ENCODE peak calls at places on chromosomes 2 and 18, in five cellular contexts. L, H, R, B and P are unnamed samples.

GRCh38 chr2:151052850-151053660 is 208.6 kb downstream of the RBM43 start:
- DNase-seq in B (peak), L (no peak), H (no peak), R (no peak), P (peak)

GRCh38 chr2:236731767-236732580 is 162.3 kb downstream of the ACKR3 start:
- DNase-seq in B (peak), R (no peak), H (peak), L (peak), P (peak)

GRCh38 chr18:76376668-76377358 is 118.2 kb downstream of the ZNF516 start:
- DNase-seq in H (no peak), L (no peak), R (no peak), B (no peak), P (peak)

GRCh38 chr18:45167109-45167551 is 448.1 kb upstream of the SLC14A2 start:
- DNase-seq in B (peak), H (peak), R (no peak), L (peak), P (peak)

GRCh38 chr18:3305354-3305762 is 43.4 kb downstream of the MYL12B start:
- DNase-seq in B (peak), L (peak), H (peak), R (no peak), P (peak)

GRCh38 chr2:237351046-237351445 is 62.9 kb downstream of the COL6A3 start:
- DNase-seq in H (no peak), B (no peak), L (no peak), R (no peak), P (no peak)

GRCh38 chr2:145258903-145259579 is 739.1 kb upstream of the ZEB2 start:
- DNase-seq in H (peak), R (no peak), B (peak), L (no peak), P (peak)

GRCh38 chr2:218327451-218327850 is 29.2 kb upstream of the CATIP start:
- DNase-seq in R (no peak), H (no peak), B (no peak), L (no peak), P (no peak)

GRCh38 chr18:70423988-70424387 is 135.1 kb downstream of the SOCS6 start:
- DNase-seq in B (peak), R (peak), L (peak), H (no peak), P (no peak)

GRCh38 chr18:34909637-34910364 is 131.4 kb upstream of the MAPRE2 start:
- DNase-seq in R (no peak), H (peak), B (peak), L (no peak), P (peak)

GRCh38 chr2:39620067-39620466 is 45.6 kb upstream of the TMEM178A start:
- DNase-seq in R (no peak), L (peak), B (peak), H (peak), P (peak)

GRCh38 chr2:133405252-133405651 is 163.0 kb downstream of the NCKAP5 start:
- DNase-seq in R (no peak), L (no peak), B (no peak), H (no peak), P (peak)

GRCh38 chr2:219469186-219469724 is 29.4 kb upstream of the GMPPA start:
- DNase-seq in B (peak), R (no peak), L (peak), H (peak), P (peak)

GRCh38 chr2:170324640-170325046 is 146.7 kb downstream of the MYO3B start:
- DNase-seq in B (no peak), R (peak), H (peak), L (peak), P (peak)

GRCh38 chr2:219073413-219074129 is 12.8 kb upstream of the IHH start:
- DNase-seq in B (peak), H (peak), R (peak), L (peak), P (peak)

GRCh38 chr2:75561566-75562512 is 1.1 kb upstream of the EVA1A start:
- DNase-seq in L (peak), H (peak), B (peak), R (no peak), P (peak)

GRCh38 chr2:50514881-50515280 is 517.1 kb downstream of the NRXN1 start:
- DNase-seq in B (no peak), L (no peak), H (no peak), R (no peak), P (no peak)

GRCh38 chr2:96201338-96201737 is 7.3 kb downstream of the STARD7 start:
- DNase-seq in L (no peak), B (no peak), R (no peak), H (no peak), P (no peak)

GRCh38 chr2:65313126-65313953 is 85.7 kb downstream of the ACTR2 start:
- DNase-seq in R (no peak), L (no peak), B (no peak), H (no peak), P (no peak)

GRCh38 chr2:173941567-173941966 is 23.6 kb downstream of the SP3 start:
- DNase-seq in B (no peak), L (no peak), R (no peak), H (no peak), P (no peak)

GRCh38 chr2:185279999-185280398 is 458.6 kb upstream of the FSIP2 start:
- DNase-seq in H (peak), R (no peak), B (peak), L (peak), P (peak)

GRCh38 chr18:62060820-62061219 is 126.0 kb downstream of the PIGN start:
- DNase-seq in R (no peak), B (no peak), H (no peak), L (no peak), P (no peak)

GRCh38 chr18:37986665-37987064 is 421.1 kb upstream of the CELF4 start:
- DNase-seq in B (no peak), H (no peak), R (no peak), L (no peak), P (no peak)

GRCh38 chr2:23707096-23707495 is 219.8 kb downstream of the ATAD2B start:
- DNase-seq in H (peak), B (no peak), L (no peak), R (no peak), P (peak)

GRCh38 chr2:67479256-67479655 is 82.1 kb downstream of the ETAA1 start:
- DNase-seq in H (no peak), B (no peak), L (no peak), R (no peak), P (no peak)

GRCh38 chr2:217653240-217653639 is 349.6 kb downstream of the TNS1 start:
- DNase-seq in L (peak), B (peak), H (peak), R (peak), P (peak)

GRCh38 chr2:74762789-74763188 is 71.1 kb upstream of the HK2 start:
- DNase-seq in R (no peak), L (no peak), H (no peak), B (no peak), P (no peak)

GRCh38 chr2:227117852-227118251 is 46.2 kb downstream of the COL4A4 start:
- DNase-seq in R (no peak), H (no peak), B (no peak), L (no peak), P (no peak)

GRCh38 chr2:218859556-218859993 is at the start of gene WNT6:
- DNase-seq in R (no peak), H (no peak), L (no peak), B (no peak), P (no peak)

GRCh38 chr2:232103140-232103737 is 141.7 kb downstream of the DIS3L2 start:
- DNase-seq in B (peak), L (no peak), H (no peak), R (no peak), P (peak)

GRCh38 chr2:96205238-96205637 is 3.4 kb downstream of the STARD7 start:
- DNase-seq in H (no peak), B (peak), L (no peak), R (no peak), P (peak)

GRCh38 chr2:201345636-201346213 is 11.4 kb downstream of the FLACC1 start:
- DNase-seq in R (no peak), L (no peak), H (no peak), B (no peak), P (no peak)
- H2AFZ ChIP-seq in R (no peak), L (no peak), H (no peak), B (no peak), P (no peak)

GRCh38 chr18:75248426-75249191 is 38.0 kb downstream of the TSHZ1 start:
- DNase-seq in B (no peak), R (no peak), L (no peak), H (no peak), P (no peak)

GRCh38 chr18:75247601-75248421 is 37.2 kb downstream of the TSHZ1 start:
- DNase-seq in L (peak), H (peak), R (no peak), B (peak), P (peak)

GRCh38 chr18:75249672-75250470 is 39.3 kb downstream of the TSHZ1 start:
- DNase-seq in H (no peak), R (no peak), B (no peak), L (no peak), P (no peak)

GRCh38 chr18:75250471-75250821 is 39.8 kb downstream of the TSHZ1 start:
- DNase-seq in B (no peak), L (no peak), H (no peak), R (no peak), P (no peak)

GRCh38 chr18:75249192-75249551 is 38.6 kb downstream of the TSHZ1 start:
- DNase-seq in L (no peak), H (no peak), R (no peak), B (no peak), P (no peak)
- H3K9ac ChIP-seq in L (no peak), H (no peak), R (no peak), B (no peak), P (no peak)

GRCh38 chr2:53211201-53211774 is 556.3 kb upstream of the CHAC2 start:
- DNase-seq in R (no peak), L (no peak), H (no peak), B (no peak), P (no peak)

GRCh38 chr2:53208815-53209214 is 558.8 kb upstream of the CHAC2 start:
- DNase-seq in B (no peak), H (no peak), L (no peak), R (no peak), P (no peak)

GRCh38 chr2:53210538-53210937 is 557.1 kb upstream of the CHAC2 start:
- DNase-seq in H (no peak), R (peak), B (no peak), L (peak), P (no peak)

DNA sequence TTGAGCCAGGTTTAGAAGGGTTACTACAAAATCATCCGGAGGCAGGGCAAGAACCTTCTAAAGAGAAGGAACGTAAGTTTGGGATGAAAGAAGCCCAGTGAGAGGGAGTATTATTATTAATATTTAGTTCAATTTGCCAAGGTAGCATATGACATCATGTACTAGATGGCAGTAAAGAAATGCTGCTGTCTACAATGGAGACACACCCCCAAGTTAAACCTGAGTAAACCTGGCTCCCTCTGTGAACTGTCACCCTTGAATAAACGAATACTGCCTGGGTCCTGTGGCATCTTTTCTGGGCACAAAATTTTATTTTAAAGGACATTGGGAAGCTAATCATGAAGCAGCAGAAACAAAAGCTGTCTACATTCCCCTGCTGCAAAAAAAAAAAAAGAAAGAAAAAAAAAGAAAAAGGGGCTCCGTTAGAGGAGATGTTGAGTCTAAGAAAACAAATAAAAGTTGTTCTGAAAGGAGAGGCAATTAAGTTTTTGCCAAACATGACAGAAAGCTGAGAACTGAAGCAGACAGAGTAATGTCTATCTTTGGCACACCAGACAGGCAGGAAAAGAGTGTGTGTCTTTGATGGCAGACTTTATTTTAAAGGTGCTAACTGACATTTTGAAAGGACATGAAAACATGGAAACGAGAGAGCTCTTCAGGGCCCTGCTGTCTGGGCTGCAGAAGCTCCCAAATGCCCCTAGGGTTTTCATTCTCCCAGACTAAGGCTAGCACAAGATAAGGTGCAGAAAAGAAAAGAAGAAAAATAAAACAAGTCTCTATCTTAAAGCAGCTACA is 557.7 kb upstream of the CHAC2 start:
- DNase-seq in L (no peak), H (no peak), B (no peak), R (no peak), P (no peak)
- H2AFZ ChIP-seq in L (peak), H (no peak), B (no peak), R (no peak), P (no peak)

GRCh38 chr2:70964596-70965386 is 13.6 kb upstream of the ANKRD53 start:
- DNase-seq in B (peak), L (no peak), R (peak), H (peak), P (peak)

GRCh38 chr2:70966681-70967080 is 11.7 kb upstream of the ANKRD53 start:
- DNase-seq in H (no peak), R (no peak), B (no peak), L (no peak), P (no peak)

GRCh38 chr2:70964133-70964532 is 14.3 kb upstream of the ANKRD53 start:
- DNase-seq in B (no peak), L (no peak), R (no peak), H (no peak), P (no peak)

GRCh38 chr2:70967189-70967588 is 11.2 kb upstream of the ANKRD53 start:
- DNase-seq in B (no peak), H (no peak), R (no peak), L (no peak), P (no peak)

DNA sequence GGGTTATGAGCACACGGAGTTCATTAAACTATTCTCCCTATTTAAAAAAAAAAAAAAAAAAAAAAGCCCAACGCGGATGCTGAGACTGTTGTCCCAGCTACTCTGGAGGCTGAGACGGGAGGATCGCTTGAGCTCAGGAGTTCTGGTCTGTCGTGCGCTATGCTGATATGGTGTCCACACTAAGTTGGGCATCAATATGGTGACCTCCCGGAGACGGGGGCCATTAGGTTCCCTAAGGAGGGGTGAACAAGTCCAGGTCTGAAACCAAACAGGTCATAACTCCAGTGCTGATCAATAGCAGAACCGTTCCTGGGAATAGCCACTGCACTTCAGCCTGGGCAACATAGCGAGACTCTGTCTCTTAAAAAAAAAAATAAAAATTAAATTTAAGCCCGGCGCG is 12.9 kb upstream of the ANKRD53 start:
- DNase-seq in B (no peak), H (no peak), L (no peak), R (no peak), P (no peak)
- H3K9ac ChIP-seq in B (no peak), H (no peak), L (no peak), R (no peak), P (no peak)

GRCh38 chr2:8994386-8994785 is 9.1 kb downstream of the MBOAT2 start:
- DNase-seq in L (peak), B (no peak), R (no peak), H (no peak), P (no peak)

GRCh38 chr2:8993196-8993901 is 10.1 kb downstream of the MBOAT2 start:
- DNase-seq in B (peak), H (peak), R (no peak), L (peak), P (no peak)

GRCh38 chr2:8989536-8990079 is 13.9 kb downstream of the MBOAT2 start:
- DNase-seq in H (no peak), L (no peak), R (no peak), B (no peak), P (peak)

GRCh38 chr2:8993902-8994278 is 9.6 kb downstream of the MBOAT2 start:
- DNase-seq in H (no peak), B (peak), L (peak), R (no peak), P (no peak)

GRCh38 chr2:8992643-8993042 is 10.8 kb downstream of the MBOAT2 start:
- DNase-seq in L (peak), B (no peak), R (no peak), H (no peak), P (no peak)
- H2AFZ ChIP-seq in L (no peak), B (no peak), R (no peak), H (no peak), P (no peak)